ENCODE peak calls at places on chromosome 7, in five cellular contexts. F, X, A, R and B are unnamed samples.

GRCh38 chr7:4911111-4911828 is 27.8 kb upstream of the RADIL start:
- DNase-seq in F (no peak), X (no peak), A (no peak), R (no peak), B (no peak)

GRCh38 chr7:29106128-29106988 is 40.0 kb downstream of the CPVL start:
- DNase-seq in F (no peak), X (peak; percentile 86), A (peak; percentile 34), R (peak; percentile 43), B (peak; percentile 37)

GRCh38 chr7:25054849-25055248 is 70.2 kb downstream of the CYCS start:
- DNase-seq in F (no peak), X (no peak), A (no peak), R (no peak), B (no peak)

GRCh38 chr7:128946936-128947830 is 9.5 kb downstream of the IRF5 start:
- DNase-seq in F (no peak), X (no peak), A (no peak), R (no peak), B (no peak)

GRCh38 chr7:136074840-136075239 is 97.7 kb upstream of the MTPN start:
- DNase-seq in F (no peak), X (no peak), A (no peak), R (no peak), B (no peak)

GRCh38 chr7:33874943-33875342 is 30.4 kb upstream of the BMPER start:
- DNase-seq in F (no peak), X (no peak), A (no peak), R (peak; percentile 84), B (peak; percentile 95)

GRCh38 chr7:73851410-73852338 is 9.3 kb upstream of the TMEM270 start:
- DNase-seq in F (no peak), X (peak; percentile 76), A (peak; percentile 95), R (peak; percentile 100), B (peak; percentile 91)

GRCh38 chr7:29281782-29282541 is 87.4 kb downstream of the CHN2 start:
- DNase-seq in F (no peak), X (peak; percentile 59), A (no peak), R (no peak), B (no peak)

GRCh38 chr7:106278695-106279094 is 6.1 kb downstream of the NAMPT start:
- DNase-seq in F (no peak), X (peak; percentile 3), A (no peak), R (no peak), B (no peak)

GRCh38 chr7:159004411-159004810 is 140.3 kb downstream of the VIPR2 start:
- DNase-seq in F (no peak), X (no peak), A (no peak), R (no peak), B (no peak)

GRCh38 chr7:946256-946996 is 8.1 kb downstream of the ADAP1 start:
- DNase-seq in F (no peak), X (no peak), A (no peak), R (no peak), B (no peak)

GRCh38 chr7:130063036-130063435 is 7.3 kb upstream of the KLHDC10 start:
- DNase-seq in F (peak; percentile 49), X (peak; percentile 79), A (no peak), R (no peak), B (no peak)